ENCODE peak calls at places on chromosomes 12 and 14, in seven cellular contexts. One of them, this sample, is unnamed.

GRCh38 chr14:53055003-53055402 is 98.1 kb downstream of the DDHD1 start:
- DNase-seq in dorsolateral prefrontal cortex: no peak
- DNase-seq in breast epithelium: no peak
- DNase-seq in GM12865: peak
- DNase-seq in fibroblast of lung: peak
- DNase-seq in HT-29: peak
- DNase-seq in GF-D8: no peak
- DNase-seq in this sample: peak

GRCh38 chr14:53460544-53460943 is 307.4 kb upstream of the DDHD1 start:
- DNase-seq in dorsolateral prefrontal cortex: no peak
- DNase-seq in breast epithelium: no peak
- DNase-seq in GM12865: no peak
- DNase-seq in fibroblast of lung: no peak
- DNase-seq in HT-29: no peak
- DNase-seq in GF-D8: no peak
- DNase-seq in this sample: no peak

GRCh38 chr14:100221419-100222218 is 17.3 kb upstream of the YY1 start:
- DNase-seq in dorsolateral prefrontal cortex: no peak
- DNase-seq in breast epithelium: no peak
- DNase-seq in GM12865: peak
- DNase-seq in fibroblast of lung: peak
- DNase-seq in HT-29: peak
- DNase-seq in GF-D8: peak
- DNase-seq in this sample: no peak

GRCh38 chr14:99273025-99273723 is 1.2 kb upstream of the BCL11B start:
- DNase-seq in dorsolateral prefrontal cortex: no peak
- DNase-seq in breast epithelium: no peak
- DNase-seq in GM12865: no peak
- DNase-seq in fibroblast of lung: peak
- DNase-seq in HT-29: peak
- DNase-seq in GF-D8: no peak
- DNase-seq in this sample: no peak

GRCh38 chr12:127172857-127173256 is 1094.1 kb upstream of the TMEM132C start:
- DNase-seq in dorsolateral prefrontal cortex: no peak
- DNase-seq in breast epithelium: no peak
- DNase-seq in GM12865: no peak
- DNase-seq in fibroblast of lung: no peak
- DNase-seq in HT-29: no peak
- DNase-seq in GF-D8: no peak
- DNase-seq in this sample: no peak

GRCh38 chr14:61332658-61333029 is 11.3 kb downstream of the PRKCH start:
- DNase-seq in dorsolateral prefrontal cortex: no peak
- DNase-seq in breast epithelium: no peak
- DNase-seq in GM12865: no peak
- DNase-seq in fibroblast of lung: no peak
- DNase-seq in HT-29: no peak
- DNase-seq in GF-D8: no peak
- DNase-seq in this sample: no peak

GRCh38 chr12:28378749-28379148 is 188.5 kb downstream of the CCDC91 start:
- DNase-seq in dorsolateral prefrontal cortex: no peak
- DNase-seq in breast epithelium: no peak
- DNase-seq in GM12865: peak
- DNase-seq in fibroblast of lung: peak
- DNase-seq in HT-29: no peak
- DNase-seq in GF-D8: peak
- DNase-seq in this sample: no peak

GRCh38 chr12:2550470-2551090 is 244.2 kb upstream of the FKBP4 start:
- DNase-seq in dorsolateral prefrontal cortex: no peak
- DNase-seq in breast epithelium: no peak
- DNase-seq in GM12865: no peak
- DNase-seq in fibroblast of lung: no peak
- DNase-seq in HT-29: peak
- DNase-seq in GF-D8: no peak
- DNase-seq in this sample: no peak

GRCh38 chr14:64945431-64945830 is 2.9 kb upstream of the GPX2 start:
- DNase-seq in dorsolateral prefrontal cortex: no peak
- DNase-seq in breast epithelium: no peak
- DNase-seq in GM12865: no peak
- DNase-seq in fibroblast of lung: no peak
- DNase-seq in HT-29: no peak
- DNase-seq in GF-D8: no peak
- DNase-seq in this sample: no peak

GRCh38 chr12:21248679-21249078 is 86.0 kb downstream of the SLCO1A2 start:
- DNase-seq in dorsolateral prefrontal cortex: no peak
- DNase-seq in breast epithelium: no peak
- DNase-seq in GM12865: peak
- DNase-seq in fibroblast of lung: peak
- DNase-seq in HT-29: peak
- DNase-seq in GF-D8: no peak
- DNase-seq in this sample: no peak

GRCh38 chr14:53399057-53399456 is 245.9 kb upstream of the DDHD1 start:
- DNase-seq in dorsolateral prefrontal cortex: no peak
- DNase-seq in breast epithelium: no peak
- DNase-seq in GM12865: peak
- DNase-seq in fibroblast of lung: peak
- DNase-seq in HT-29: peak
- DNase-seq in GF-D8: no peak
- DNase-seq in this sample: no peak

GRCh38 chr12:78562358-78563205 is 302.0 kb upstream of the SYT1 start:
- DNase-seq in dorsolateral prefrontal cortex: no peak
- DNase-seq in breast epithelium: no peak
- DNase-seq in GM12865: peak
- DNase-seq in fibroblast of lung: no peak
- DNase-seq in HT-29: peak
- DNase-seq in GF-D8: no peak
- DNase-seq in this sample: no peak

GRCh38 chr12:51752490-51752889 is 96.0 kb downstream of the FIGNL2 start:
- DNase-seq in dorsolateral prefrontal cortex: peak
- DNase-seq in breast epithelium: no peak
- DNase-seq in GM12865: peak
- DNase-seq in fibroblast of lung: peak
- DNase-seq in HT-29: no peak
- DNase-seq in GF-D8: no peak
- DNase-seq in this sample: peak

GRCh38 chr14:44961151-44961729 is 507 bp downstream of the KLHL28 start:
- DNase-seq in dorsolateral prefrontal cortex: no peak
- DNase-seq in breast epithelium: no peak
- DNase-seq in GM12865: peak
- DNase-seq in fibroblast of lung: peak
- DNase-seq in HT-29: peak
- DNase-seq in GF-D8: peak
- DNase-seq in this sample: peak

GRCh38 chr14:95431199-95432145 is 85.0 kb downstream of the SYNE3 start:
- DNase-seq in dorsolateral prefrontal cortex: no peak
- DNase-seq in breast epithelium: no peak
- DNase-seq in GM12865: peak
- DNase-seq in fibroblast of lung: peak
- DNase-seq in HT-29: peak
- DNase-seq in GF-D8: no peak
- DNase-seq in this sample: peak

GRCh38 chr12:92574046-92574783 is 128.6 kb upstream of the PLEKHG7 start:
- DNase-seq in dorsolateral prefrontal cortex: no peak
- DNase-seq in breast epithelium: no peak
- DNase-seq in GM12865: no peak
- DNase-seq in fibroblast of lung: peak
- DNase-seq in HT-29: peak
- DNase-seq in GF-D8: no peak
- DNase-seq in this sample: no peak

GRCh38 chr12:90036641-90037040 is 328.0 kb upstream of the ATP2B1 start:
- DNase-seq in dorsolateral prefrontal cortex: no peak
- DNase-seq in breast epithelium: no peak
- DNase-seq in GM12865: no peak
- DNase-seq in fibroblast of lung: peak
- DNase-seq in HT-29: no peak
- DNase-seq in GF-D8: no peak
- DNase-seq in this sample: no peak

GRCh38 chr12:81274619-81275018 is 196.7 kb downstream of the ACSS3 start:
- DNase-seq in dorsolateral prefrontal cortex: no peak
- DNase-seq in breast epithelium: no peak
- DNase-seq in GM12865: no peak
- DNase-seq in fibroblast of lung: peak
- DNase-seq in HT-29: no peak
- DNase-seq in GF-D8: no peak
- DNase-seq in this sample: no peak

GRCh38 chr12:88272456-88272855 is 130.3 kb downstream of the TMTC3 start:
- DNase-seq in dorsolateral prefrontal cortex: no peak
- DNase-seq in breast epithelium: no peak
- DNase-seq in GM12865: no peak
- DNase-seq in fibroblast of lung: no peak
- DNase-seq in HT-29: no peak
- DNase-seq in GF-D8: no peak
- DNase-seq in this sample: no peak

GRCh38 chr12:48788522-48788851 is 402 bp downstream of the ADCY6 start:
- DNase-seq in dorsolateral prefrontal cortex: no peak
- DNase-seq in breast epithelium: no peak
- DNase-seq in GM12865: no peak
- DNase-seq in fibroblast of lung: no peak
- DNase-seq in HT-29: peak
- DNase-seq in GF-D8: no peak
- DNase-seq in this sample: no peak

GRCh38 chr12:110002691-110003515 is 3.7 kb downstream of the ANKRD13A start:
- DNase-seq in dorsolateral prefrontal cortex: no peak
- DNase-seq in breast epithelium: no peak
- DNase-seq in GM12865: no peak
- DNase-seq in fibroblast of lung: peak
- DNase-seq in HT-29: no peak
- DNase-seq in GF-D8: no peak
- DNase-seq in this sample: no peak

GRCh38 chr14:40197344-40197743 is 765.1 kb upstream of the FBXO33 start:
- DNase-seq in dorsolateral prefrontal cortex: no peak
- DNase-seq in breast epithelium: no peak
- DNase-seq in GM12865: no peak
- DNase-seq in fibroblast of lung: peak
- DNase-seq in HT-29: no peak
- DNase-seq in GF-D8: no peak
- DNase-seq in this sample: no peak

GRCh38 chr12:630656-631632 is 32.3 kb downstream of the NINJ2 start:
- DNase-seq in dorsolateral prefrontal cortex: no peak
- DNase-seq in breast epithelium: no peak
- DNase-seq in GM12865: peak
- DNase-seq in fibroblast of lung: no peak
- DNase-seq in HT-29: no peak
- DNase-seq in GF-D8: no peak
- DNase-seq in this sample: no peak

GRCh38 chr14:68546839-68547238 is 246.0 kb downstream of the ZFP36L1 start:
- DNase-seq in dorsolateral prefrontal cortex: no peak
- DNase-seq in breast epithelium: no peak
- DNase-seq in GM12865: no peak
- DNase-seq in fibroblast of lung: peak
- DNase-seq in HT-29: no peak
- DNase-seq in GF-D8: no peak
- DNase-seq in this sample: no peak

GRCh38 chr14:81536125-81536771 is 2.6 kb upstream of the SEL1L start:
- DNase-seq in dorsolateral prefrontal cortex: no peak
- DNase-seq in breast epithelium: no peak
- DNase-seq in GM12865: peak
- DNase-seq in fibroblast of lung: no peak
- DNase-seq in HT-29: no peak
- DNase-seq in GF-D8: no peak
- DNase-seq in this sample: no peak

GRCh38 chr14:94372021-94372605 is 16.3 kb downstream of the SERPINA1 start:
- DNase-seq in dorsolateral prefrontal cortex: no peak
- DNase-seq in breast epithelium: no peak
- DNase-seq in GM12865: no peak
- DNase-seq in fibroblast of lung: no peak
- DNase-seq in HT-29: no peak
- DNase-seq in GF-D8: no peak
- DNase-seq in this sample: no peak

GRCh38 chr12:42086021-42086420 is 58.7 kb downstream of the GXYLT1 start:
- DNase-seq in dorsolateral prefrontal cortex: no peak
- DNase-seq in breast epithelium: no peak
- DNase-seq in GM12865: no peak
- DNase-seq in fibroblast of lung: peak
- DNase-seq in HT-29: no peak
- DNase-seq in GF-D8: no peak
- DNase-seq in this sample: no peak

GRCh38 chr12:108525681-108526080 is 10.6 kb downstream of the FICD start:
- DNase-seq in dorsolateral prefrontal cortex: no peak
- DNase-seq in breast epithelium: no peak
- DNase-seq in GM12865: no peak
- DNase-seq in fibroblast of lung: peak
- DNase-seq in HT-29: no peak
- DNase-seq in GF-D8: no peak
- DNase-seq in this sample: no peak

This sample was measured in frontal cortex.